ENCODE peak calls at places on chromosomes 6 and 20, in six cellular contexts. One of them, this sample, is unnamed.

GRCh38 chr6:166615059-166615770 is 11.8 kb downstream of the RPS6KA2 start:
- DNase-seq in tibial artery: no peak
- DNase-seq in NCI-H1105: no peak
- DNase-seq in neural progenitor cell: no peak
- DNase-seq in activated CD8-positive, alpha-beta memory T cell treated with anti-CD3 and anti-CD28 coated beads for 48 hours: no peak
- DNase-seq in stimulated activated CD8-positive, alpha-beta memory T cell treated with anti-CD3 and anti-CD28 coated beads, Interleukin-15, amount 100 ng/mL, for 1 hour: no peak
- DNase-seq in this sample: no peak

GRCh38 chr6:48983377-48983776 is 479.7 kb downstream of the MMUT start:
- DNase-seq in tibial artery: no peak
- DNase-seq in NCI-H1105: no peak
- DNase-seq in neural progenitor cell: no peak
- DNase-seq in activated CD8-positive, alpha-beta memory T cell treated with anti-CD3 and anti-CD28 coated beads for 48 hours: no peak
- DNase-seq in stimulated activated CD8-positive, alpha-beta memory T cell treated with anti-CD3 and anti-CD28 coated beads, Interleukin-15, amount 100 ng/mL, for 1 hour: no peak
- DNase-seq in this sample: no peak

GRCh38 chr20:61954276-61955021 is 111.2 kb downstream of the TAF4 start:
- DNase-seq in tibial artery: no peak
- DNase-seq in NCI-H1105: peak; percentile 43
- DNase-seq in neural progenitor cell: no peak
- DNase-seq in activated CD8-positive, alpha-beta memory T cell treated with anti-CD3 and anti-CD28 coated beads for 48 hours: no peak
- DNase-seq in stimulated activated CD8-positive, alpha-beta memory T cell treated with anti-CD3 and anti-CD28 coated beads, Interleukin-15, amount 100 ng/mL, for 1 hour: no peak
- DNase-seq in this sample: no peak

GRCh38 chr20:4087923-4088322 is 72.6 kb upstream of the RNF24 start:
- DNase-seq in tibial artery: no peak
- DNase-seq in NCI-H1105: no peak
- DNase-seq in neural progenitor cell: no peak
- DNase-seq in activated CD8-positive, alpha-beta memory T cell treated with anti-CD3 and anti-CD28 coated beads for 48 hours: no peak
- DNase-seq in stimulated activated CD8-positive, alpha-beta memory T cell treated with anti-CD3 and anti-CD28 coated beads, Interleukin-15, amount 100 ng/mL, for 1 hour: no peak
- DNase-seq in this sample: no peak

GRCh38 chr6:42141603-42142117 is 760 bp downstream of the C6orf132 start:
- DNase-seq in tibial artery: no peak
- DNase-seq in NCI-H1105: peak; percentile 1
- DNase-seq in neural progenitor cell: no peak
- DNase-seq in activated CD8-positive, alpha-beta memory T cell treated with anti-CD3 and anti-CD28 coated beads for 48 hours: no peak
- DNase-seq in stimulated activated CD8-positive, alpha-beta memory T cell treated with anti-CD3 and anti-CD28 coated beads, Interleukin-15, amount 100 ng/mL, for 1 hour: no peak
- DNase-seq in this sample: no peak

GRCh38 chr20:23115823-23116222 is 29.7 kb upstream of the CD93 start:
- DNase-seq in tibial artery: no peak
- DNase-seq in NCI-H1105: no peak
- DNase-seq in neural progenitor cell: no peak
- DNase-seq in activated CD8-positive, alpha-beta memory T cell treated with anti-CD3 and anti-CD28 coated beads for 48 hours: no peak
- DNase-seq in stimulated activated CD8-positive, alpha-beta memory T cell treated with anti-CD3 and anti-CD28 coated beads, Interleukin-15, amount 100 ng/mL, for 1 hour: no peak
- DNase-seq in this sample: no peak

GRCh38 chr6:102631921-102632320 is 1238.4 kb downstream of the GRIK2 start:
- DNase-seq in tibial artery: no peak
- DNase-seq in NCI-H1105: no peak
- DNase-seq in neural progenitor cell: no peak
- DNase-seq in activated CD8-positive, alpha-beta memory T cell treated with anti-CD3 and anti-CD28 coated beads for 48 hours: no peak
- DNase-seq in stimulated activated CD8-positive, alpha-beta memory T cell treated with anti-CD3 and anti-CD28 coated beads, Interleukin-15, amount 100 ng/mL, for 1 hour: no peak
- DNase-seq in this sample: no peak

GRCh38 chr6:153210083-153210482 is 79.0 kb upstream of the RGS17 start:
- DNase-seq in tibial artery: no peak
- DNase-seq in NCI-H1105: no peak
- DNase-seq in neural progenitor cell: no peak
- DNase-seq in activated CD8-positive, alpha-beta memory T cell treated with anti-CD3 and anti-CD28 coated beads for 48 hours: no peak
- DNase-seq in stimulated activated CD8-positive, alpha-beta memory T cell treated with anti-CD3 and anti-CD28 coated beads, Interleukin-15, amount 100 ng/mL, for 1 hour: no peak
- DNase-seq in this sample: no peak

GRCh38 chr20:3614509-3614908 is 48.7 kb downstream of the GFRA4 start:
- DNase-seq in tibial artery: no peak
- DNase-seq in NCI-H1105: no peak
- DNase-seq in neural progenitor cell: no peak
- DNase-seq in activated CD8-positive, alpha-beta memory T cell treated with anti-CD3 and anti-CD28 coated beads for 48 hours: no peak
- DNase-seq in stimulated activated CD8-positive, alpha-beta memory T cell treated with anti-CD3 and anti-CD28 coated beads, Interleukin-15, amount 100 ng/mL, for 1 hour: no peak
- DNase-seq in this sample: no peak

GRCh38 chr6:72977114-72977513 is 248.2 kb downstream of the KHDC1L start:
- DNase-seq in tibial artery: no peak
- DNase-seq in NCI-H1105: no peak
- DNase-seq in neural progenitor cell: no peak
- DNase-seq in activated CD8-positive, alpha-beta memory T cell treated with anti-CD3 and anti-CD28 coated beads for 48 hours: no peak
- DNase-seq in stimulated activated CD8-positive, alpha-beta memory T cell treated with anti-CD3 and anti-CD28 coated beads, Interleukin-15, amount 100 ng/mL, for 1 hour: no peak
- DNase-seq in this sample: no peak

GRCh38 chr20:61896058-61896961 is 169.4 kb downstream of the TAF4 start:
- DNase-seq in tibial artery: no peak
- DNase-seq in NCI-H1105: peak; percentile 40
- DNase-seq in neural progenitor cell: peak; percentile 83
- DNase-seq in activated CD8-positive, alpha-beta memory T cell treated with anti-CD3 and anti-CD28 coated beads for 48 hours: no peak
- DNase-seq in stimulated activated CD8-positive, alpha-beta memory T cell treated with anti-CD3 and anti-CD28 coated beads, Interleukin-15, amount 100 ng/mL, for 1 hour: no peak
- DNase-seq in this sample: peak; percentile 48

GRCh38 chr6:91132461-91132860 is 545.6 kb upstream of the MAP3K7 start:
- DNase-seq in tibial artery: no peak
- DNase-seq in NCI-H1105: no peak
- DNase-seq in neural progenitor cell: no peak
- DNase-seq in activated CD8-positive, alpha-beta memory T cell treated with anti-CD3 and anti-CD28 coated beads for 48 hours: no peak
- DNase-seq in stimulated activated CD8-positive, alpha-beta memory T cell treated with anti-CD3 and anti-CD28 coated beads, Interleukin-15, amount 100 ng/mL, for 1 hour: no peak
- DNase-seq in this sample: no peak

GRCh38 chr20:33784225-33784624 is 26.9 kb upstream of the CHMP4B start:
- DNase-seq in tibial artery: no peak
- DNase-seq in NCI-H1105: no peak
- DNase-seq in neural progenitor cell: peak; percentile 31
- DNase-seq in activated CD8-positive, alpha-beta memory T cell treated with anti-CD3 and anti-CD28 coated beads for 48 hours: no peak
- DNase-seq in stimulated activated CD8-positive, alpha-beta memory T cell treated with anti-CD3 and anti-CD28 coated beads, Interleukin-15, amount 100 ng/mL, for 1 hour: no peak
- DNase-seq in this sample: no peak

GRCh38 chr6:36873612-36874011 is 991 bp downstream of the PPIL1 start:
- DNase-seq in tibial artery: no peak
- DNase-seq in NCI-H1105: peak; percentile 9
- DNase-seq in neural progenitor cell: no peak
- DNase-seq in activated CD8-positive, alpha-beta memory T cell treated with anti-CD3 and anti-CD28 coated beads for 48 hours: no peak
- DNase-seq in stimulated activated CD8-positive, alpha-beta memory T cell treated with anti-CD3 and anti-CD28 coated beads, Interleukin-15, amount 100 ng/mL, for 1 hour: no peak
- DNase-seq in this sample: no peak

GRCh38 chr20:43926691-43927090 is 12.0 kb downstream of the TOX2 start:
- DNase-seq in tibial artery: no peak
- DNase-seq in NCI-H1105: no peak
- DNase-seq in neural progenitor cell: no peak
- DNase-seq in activated CD8-positive, alpha-beta memory T cell treated with anti-CD3 and anti-CD28 coated beads for 48 hours: no peak
- DNase-seq in stimulated activated CD8-positive, alpha-beta memory T cell treated with anti-CD3 and anti-CD28 coated beads, Interleukin-15, amount 100 ng/mL, for 1 hour: no peak
- DNase-seq in this sample: no peak

GRCh38 chr6:127956260-127956888 is 55.5 kb upstream of the THEMIS start:
- DNase-seq in tibial artery: no peak
- DNase-seq in NCI-H1105: no peak
- DNase-seq in neural progenitor cell: peak; percentile 11
- DNase-seq in activated CD8-positive, alpha-beta memory T cell treated with anti-CD3 and anti-CD28 coated beads for 48 hours: no peak
- DNase-seq in stimulated activated CD8-positive, alpha-beta memory T cell treated with anti-CD3 and anti-CD28 coated beads, Interleukin-15, amount 100 ng/mL, for 1 hour: no peak
- DNase-seq in this sample: no peak

GRCh38 chr6:17972074-17972966 is 15.1 kb downstream of the KIF13A start:
- DNase-seq in tibial artery: no peak
- DNase-seq in NCI-H1105: no peak
- DNase-seq in neural progenitor cell: no peak
- DNase-seq in activated CD8-positive, alpha-beta memory T cell treated with anti-CD3 and anti-CD28 coated beads for 48 hours: no peak
- DNase-seq in stimulated activated CD8-positive, alpha-beta memory T cell treated with anti-CD3 and anti-CD28 coated beads, Interleukin-15, amount 100 ng/mL, for 1 hour: no peak
- DNase-seq in this sample: no peak

GRCh38 chr20:50470249-50470858 is 39.8 kb upstream of the PTPN1 start:
- DNase-seq in tibial artery: no peak
- DNase-seq in NCI-H1105: no peak
- DNase-seq in neural progenitor cell: no peak
- DNase-seq in activated CD8-positive, alpha-beta memory T cell treated with anti-CD3 and anti-CD28 coated beads for 48 hours: no peak
- DNase-seq in stimulated activated CD8-positive, alpha-beta memory T cell treated with anti-CD3 and anti-CD28 coated beads, Interleukin-15, amount 100 ng/mL, for 1 hour: no peak
- DNase-seq in this sample: no peak

GRCh38 chr6:40671338-40672050 is 84.3 kb upstream of the LRFN2 start:
- DNase-seq in tibial artery: no peak
- DNase-seq in NCI-H1105: no peak
- DNase-seq in neural progenitor cell: no peak
- DNase-seq in activated CD8-positive, alpha-beta memory T cell treated with anti-CD3 and anti-CD28 coated beads for 48 hours: no peak
- DNase-seq in stimulated activated CD8-positive, alpha-beta memory T cell treated with anti-CD3 and anti-CD28 coated beads, Interleukin-15, amount 100 ng/mL, for 1 hour: no peak
- DNase-seq in this sample: no peak

GRCh38 chr20:3315110-3315509 is 76.1 kb upstream of the SLC4A11 start:
- DNase-seq in tibial artery: no peak
- DNase-seq in NCI-H1105: no peak
- DNase-seq in neural progenitor cell: no peak
- DNase-seq in activated CD8-positive, alpha-beta memory T cell treated with anti-CD3 and anti-CD28 coated beads for 48 hours: no peak
- DNase-seq in stimulated activated CD8-positive, alpha-beta memory T cell treated with anti-CD3 and anti-CD28 coated beads, Interleukin-15, amount 100 ng/mL, for 1 hour: no peak
- DNase-seq in this sample: no peak

GRCh38 chr6:111356551-111356950 is 126.5 kb downstream of the REV3L start:
- DNase-seq in tibial artery: no peak
- DNase-seq in NCI-H1105: no peak
- DNase-seq in neural progenitor cell: no peak
- DNase-seq in activated CD8-positive, alpha-beta memory T cell treated with anti-CD3 and anti-CD28 coated beads for 48 hours: no peak
- DNase-seq in stimulated activated CD8-positive, alpha-beta memory T cell treated with anti-CD3 and anti-CD28 coated beads, Interleukin-15, amount 100 ng/mL, for 1 hour: no peak
- DNase-seq in this sample: no peak

GRCh38 chr20:37319120-37319717 is 26.7 kb upstream of the SRC start:
- DNase-seq in tibial artery: no peak
- DNase-seq in NCI-H1105: no peak
- DNase-seq in neural progenitor cell: peak; percentile 73
- DNase-seq in activated CD8-positive, alpha-beta memory T cell treated with anti-CD3 and anti-CD28 coated beads for 48 hours: no peak
- DNase-seq in stimulated activated CD8-positive, alpha-beta memory T cell treated with anti-CD3 and anti-CD28 coated beads, Interleukin-15, amount 100 ng/mL, for 1 hour: no peak
- DNase-seq in this sample: no peak

GRCh38 chr6:166313255-166314070 is 5.3 kb upstream of the PRR18 start:
- DNase-seq in tibial artery: peak; percentile 37
- DNase-seq in NCI-H1105: peak; percentile 40
- DNase-seq in neural progenitor cell: peak; percentile 80
- DNase-seq in activated CD8-positive, alpha-beta memory T cell treated with anti-CD3 and anti-CD28 coated beads for 48 hours: no peak
- DNase-seq in stimulated activated CD8-positive, alpha-beta memory T cell treated with anti-CD3 and anti-CD28 coated beads, Interleukin-15, amount 100 ng/mL, for 1 hour: peak; percentile 11
- DNase-seq in this sample: peak; percentile 26

GRCh38 chr20:25246182-25246943 is 1.5 kb upstream of the PYGB start:
- DNase-seq in tibial artery: no peak
- DNase-seq in NCI-H1105: no peak
- DNase-seq in neural progenitor cell: no peak
- DNase-seq in activated CD8-positive, alpha-beta memory T cell treated with anti-CD3 and anti-CD28 coated beads for 48 hours: no peak
- DNase-seq in stimulated activated CD8-positive, alpha-beta memory T cell treated with anti-CD3 and anti-CD28 coated beads, Interleukin-15, amount 100 ng/mL, for 1 hour: no peak
- DNase-seq in this sample: no peak

GRCh38 chr6:52543729-52544324 is 33.0 kb downstream of the TRAM2 start:
- DNase-seq in tibial artery: no peak
- DNase-seq in NCI-H1105: no peak
- DNase-seq in neural progenitor cell: no peak
- DNase-seq in activated CD8-positive, alpha-beta memory T cell treated with anti-CD3 and anti-CD28 coated beads for 48 hours: no peak
- DNase-seq in stimulated activated CD8-positive, alpha-beta memory T cell treated with anti-CD3 and anti-CD28 coated beads, Interleukin-15, amount 100 ng/mL, for 1 hour: no peak
- DNase-seq in this sample: no peak

GRCh38 chr6:111758608-111759293 is 114.5 kb downstream of the FYN start:
- DNase-seq in tibial artery: no peak
- DNase-seq in NCI-H1105: no peak
- DNase-seq in neural progenitor cell: no peak
- DNase-seq in activated CD8-positive, alpha-beta memory T cell treated with anti-CD3 and anti-CD28 coated beads for 48 hours: no peak
- DNase-seq in stimulated activated CD8-positive, alpha-beta memory T cell treated with anti-CD3 and anti-CD28 coated beads, Interleukin-15, amount 100 ng/mL, for 1 hour: no peak
- DNase-seq in this sample: no peak